ENCODE peak calls at places on chromosome 3, in seven cellular contexts. One of them, this sample, is unnamed.
A peak's percentile ranks its signal among the peaks of the same experiment; 100 is the strongest.

GRCh38 chr3:124752051-124752450 is 21.8 kb downstream of the UMPS start:
- DNase-seq in neuronal stem cell: no peak
- DNase-seq in mesenchymal stem cell: no peak
- DNase-seq in iris pigment epithelial cell: no peak
- DNase-seq in NCI-H510A treated with DMSO at 0.1 percent for 48 hours: no peak
- DNase-seq in mucosa of descending colon: no peak
- DNase-seq in progenitor cell of endocrine pancreas: no peak
- DNase-seq in this sample: no peak

GRCh38 chr3:10192953-10193691 is 28.4 kb downstream of the IRAK2 start:
- DNase-seq in progenitor cell of endocrine pancreas: no peak
- DNase-seq in neuronal stem cell: no peak
- DNase-seq in iris pigment epithelial cell: peak; percentile 94
- DNase-seq in mesenchymal stem cell: peak; percentile 96
- DNase-seq in NCI-H510A treated with DMSO at 0.1 percent for 48 hours: no peak
- DNase-seq in mucosa of descending colon: peak; percentile 63
- DNase-seq in this sample: no peak

GRCh38 chr3:35393916-35394315 is 245.4 kb upstream of the ARPP21 start:
- DNase-seq in neuronal stem cell: no peak
- DNase-seq in mesenchymal stem cell: no peak
- DNase-seq in NCI-H510A treated with DMSO at 0.1 percent for 48 hours: peak; percentile 9
- DNase-seq in progenitor cell of endocrine pancreas: no peak
- DNase-seq in mucosa of descending colon: no peak
- DNase-seq in iris pigment epithelial cell: peak; percentile 42
- DNase-seq in this sample: no peak

GRCh38 chr3:142596726-142597088 is 514 bp downstream of the PLS1 start:
- DNase-seq in mesenchymal stem cell: no peak
- DNase-seq in iris pigment epithelial cell: no peak
- DNase-seq in NCI-H510A treated with DMSO at 0.1 percent for 48 hours: no peak
- DNase-seq in progenitor cell of endocrine pancreas: no peak
- DNase-seq in mucosa of descending colon: no peak
- DNase-seq in neuronal stem cell: no peak
- DNase-seq in this sample: no peak

GRCh38 chr3:132509096-132509495 is 88.0 kb upstream of the ACKR4 start:
- DNase-seq in iris pigment epithelial cell: no peak
- DNase-seq in NCI-H510A treated with DMSO at 0.1 percent for 48 hours: no peak
- DNase-seq in progenitor cell of endocrine pancreas: no peak
- DNase-seq in mesenchymal stem cell: no peak
- DNase-seq in mucosa of descending colon: no peak
- DNase-seq in neuronal stem cell: no peak
- DNase-seq in this sample: no peak

GRCh38 chr3:179156775-179157174 is 8.6 kb downstream of the PIK3CA start:
- DNase-seq in mesenchymal stem cell: no peak
- DNase-seq in progenitor cell of endocrine pancreas: no peak
- DNase-seq in iris pigment epithelial cell: no peak
- DNase-seq in mucosa of descending colon: no peak
- DNase-seq in neuronal stem cell: no peak
- DNase-seq in NCI-H510A treated with DMSO at 0.1 percent for 48 hours: no peak
- DNase-seq in this sample: no peak

GRCh38 chr3:133843634-133844033 is 38.0 kb downstream of the SRPRB start:
- DNase-seq in mesenchymal stem cell: peak; percentile 85
- DNase-seq in neuronal stem cell: no peak
- DNase-seq in NCI-H510A treated with DMSO at 0.1 percent for 48 hours: no peak
- DNase-seq in progenitor cell of endocrine pancreas: no peak
- DNase-seq in iris pigment epithelial cell: peak; percentile 64
- DNase-seq in mucosa of descending colon: no peak
- DNase-seq in this sample: no peak

GRCh38 chr3:59546522-59546921 is 496.7 kb upstream of the CFAP20DC start:
- DNase-seq in mucosa of descending colon: no peak
- DNase-seq in NCI-H510A treated with DMSO at 0.1 percent for 48 hours: no peak
- DNase-seq in progenitor cell of endocrine pancreas: no peak
- DNase-seq in mesenchymal stem cell: no peak
- DNase-seq in iris pigment epithelial cell: no peak
- DNase-seq in neuronal stem cell: no peak
- DNase-seq in this sample: no peak

GRCh38 chr3:106628407-106628806 is 748.8 kb upstream of the CCDC54 start:
- DNase-seq in mesenchymal stem cell: peak; percentile 47
- DNase-seq in NCI-H510A treated with DMSO at 0.1 percent for 48 hours: no peak
- DNase-seq in neuronal stem cell: no peak
- DNase-seq in iris pigment epithelial cell: peak; percentile 69
- DNase-seq in mucosa of descending colon: no peak
- DNase-seq in progenitor cell of endocrine pancreas: no peak
- DNase-seq in this sample: no peak

GRCh38 chr3:126746395-126747177 is 42.5 kb downstream of the CHCHD6 start:
- DNase-seq in mucosa of descending colon: no peak
- DNase-seq in progenitor cell of endocrine pancreas: no peak
- DNase-seq in NCI-H510A treated with DMSO at 0.1 percent for 48 hours: no peak
- DNase-seq in neuronal stem cell: no peak
- DNase-seq in iris pigment epithelial cell: peak; percentile 80
- DNase-seq in mesenchymal stem cell: peak; percentile 48
- DNase-seq in this sample: no peak

GRCh38 chr3:187678869-187679268 is 8.7 kb upstream of the SST start:
- DNase-seq in neuronal stem cell: peak; percentile 56
- DNase-seq in mesenchymal stem cell: peak; percentile 69
- DNase-seq in progenitor cell of endocrine pancreas: peak; percentile 27
- DNase-seq in NCI-H510A treated with DMSO at 0.1 percent for 48 hours: peak; percentile 63
- DNase-seq in iris pigment epithelial cell: peak; percentile 75
- DNase-seq in mucosa of descending colon: peak; percentile 46
- DNase-seq in this sample: peak; percentile 14

GRCh38 chr3:123026551-123027291 is 842 bp downstream of the SEMA5B start:
- DNase-seq in NCI-H510A treated with DMSO at 0.1 percent for 48 hours: no peak
- DNase-seq in neuronal stem cell: peak; percentile 44
- DNase-seq in progenitor cell of endocrine pancreas: peak; percentile 20
- DNase-seq in iris pigment epithelial cell: peak; percentile 5
- DNase-seq in mesenchymal stem cell: peak; percentile 17
- DNase-seq in mucosa of descending colon: peak; percentile 21
- DNase-seq in this sample: no peak